ENCODE peak calls at places on chromosomes 1 and 21, in four cellular contexts. One of them, this sample, is unnamed.

GRCh38 chr1:39671433-39671792 is 494 bp downstream of the NT5C1A start:
- DNase-seq in frontal cortex: peak
- DNase-seq in IMR-90: no peak
- DNase-seq in NCI-H1105 treated with DMSO at 0.1 percent for 48 hours: no peak
- DNase-seq in this sample: no peak

GRCh38 chr1:180577361-180577760 is 18.6 kb downstream of the OVAAL start:
- DNase-seq in NCI-H1105 treated with DMSO at 0.1 percent for 48 hours: no peak
- DNase-seq in IMR-90: no peak
- DNase-seq in frontal cortex: no peak
- DNase-seq in this sample: no peak

GRCh38 chr1:192986110-192986747 is 72.9 kb downstream of the UCHL5 start:
- DNase-seq in frontal cortex: no peak
- DNase-seq in IMR-90: peak
- DNase-seq in NCI-H1105 treated with DMSO at 0.1 percent for 48 hours: no peak
- DNase-seq in this sample: no peak

GRCh38 chr1:51768971-51769601 is 109.4 kb downstream of the NRDC start:
- DNase-seq in NCI-H1105 treated with DMSO at 0.1 percent for 48 hours: peak
- DNase-seq in frontal cortex: peak
- DNase-seq in IMR-90: peak
- DNase-seq in this sample: peak

GRCh38 chr21:38315155-38315554 is 58.4 kb downstream of the KCNJ15 start:
- DNase-seq in frontal cortex: no peak
- DNase-seq in NCI-H1105 treated with DMSO at 0.1 percent for 48 hours: no peak
- DNase-seq in IMR-90: no peak
- DNase-seq in this sample: no peak

GRCh38 chr1:55706397-55706796 is 491.2 kb upstream of the USP24 start:
- DNase-seq in IMR-90: no peak
- DNase-seq in NCI-H1105 treated with DMSO at 0.1 percent for 48 hours: no peak
- DNase-seq in frontal cortex: no peak
- DNase-seq in this sample: no peak

GRCh38 chr1:111739984-111740765 is 980 bp upstream of the INKA2 start:
- DNase-seq in IMR-90: peak
- DNase-seq in frontal cortex: peak
- DNase-seq in NCI-H1105 treated with DMSO at 0.1 percent for 48 hours: peak
- DNase-seq in this sample: no peak

GRCh38 chr21:27058673-27059365 is 91.9 kb upstream of the ADAMTS5 start:
- DNase-seq in frontal cortex: no peak
- DNase-seq in NCI-H1105 treated with DMSO at 0.1 percent for 48 hours: no peak
- DNase-seq in IMR-90: no peak
- DNase-seq in this sample: no peak

GRCh38 chr1:191953516-191953915 is 204.7 kb upstream of the RGS18 start:
- DNase-seq in frontal cortex: no peak
- DNase-seq in NCI-H1105 treated with DMSO at 0.1 percent for 48 hours: no peak
- DNase-seq in IMR-90: peak
- DNase-seq in this sample: no peak

GRCh38 chr1:62687903-62688686 is at the start of gene DOCK7:
- DNase-seq in frontal cortex: peak
- DNase-seq in NCI-H1105 treated with DMSO at 0.1 percent for 48 hours: peak
- DNase-seq in IMR-90: peak
- DNase-seq in this sample: peak

GRCh38 chr1:230140221-230141001 is 73.4 kb downstream of the GALNT2 start:
- DNase-seq in NCI-H1105 treated with DMSO at 0.1 percent for 48 hours: no peak
- DNase-seq in IMR-90: peak
- DNase-seq in frontal cortex: peak
- DNase-seq in this sample: no peak

GRCh38 chr1:154407866-154408777 is 3.0 kb downstream of the IL6R start:
- DNase-seq in NCI-H1105 treated with DMSO at 0.1 percent for 48 hours: no peak
- DNase-seq in IMR-90: peak
- DNase-seq in frontal cortex: no peak
- DNase-seq in this sample: no peak

GRCh38 chr1:210918893-210919292 is 215.1 kb downstream of the KCNH1 start:
- DNase-seq in frontal cortex: no peak
- DNase-seq in NCI-H1105 treated with DMSO at 0.1 percent for 48 hours: no peak
- DNase-seq in IMR-90: no peak
- DNase-seq in this sample: no peak

GRCh38 chr1:62382581-62382980 is 54.3 kb upstream of the USP1 start:
- DNase-seq in frontal cortex: no peak
- DNase-seq in NCI-H1105 treated with DMSO at 0.1 percent for 48 hours: no peak
- DNase-seq in IMR-90: no peak
- DNase-seq in this sample: no peak

GRCh38 chr21:36980280-36981048 is 14.0 kb upstream of the HLCS start:
- DNase-seq in frontal cortex: no peak
- DNase-seq in NCI-H1105 treated with DMSO at 0.1 percent for 48 hours: peak
- DNase-seq in IMR-90: no peak
- DNase-seq in this sample: no peak

GRCh38 chr1:30974536-30974935 is 66.0 kb upstream of the SDC3 start:
- DNase-seq in NCI-H1105 treated with DMSO at 0.1 percent for 48 hours: no peak
- DNase-seq in IMR-90: no peak
- DNase-seq in frontal cortex: no peak
- DNase-seq in this sample: no peak

GRCh38 chr1:152162826-152163463 is 3.9 kb upstream of the RPTN start:
- DNase-seq in frontal cortex: no peak
- DNase-seq in NCI-H1105 treated with DMSO at 0.1 percent for 48 hours: no peak
- DNase-seq in IMR-90: peak
- DNase-seq in this sample: no peak

GRCh38 chr1:19220991-19221390 is 10.9 kb upstream of the UBR4 start:
- DNase-seq in NCI-H1105 treated with DMSO at 0.1 percent for 48 hours: no peak
- DNase-seq in frontal cortex: no peak
- DNase-seq in IMR-90: peak
- DNase-seq in this sample: no peak

GRCh38 chr1:235063068-235063765 is 65.4 kb downstream of the TOMM20 start:
- DNase-seq in frontal cortex: no peak
- DNase-seq in NCI-H1105 treated with DMSO at 0.1 percent for 48 hours: no peak
- DNase-seq in IMR-90: no peak
- DNase-seq in this sample: no peak

GRCh38 chr1:226984521-226985238 is 44.6 kb downstream of the COQ8A start:
- DNase-seq in NCI-H1105 treated with DMSO at 0.1 percent for 48 hours: no peak
- DNase-seq in frontal cortex: peak
- DNase-seq in IMR-90: no peak
- DNase-seq in this sample: no peak

GRCh38 chr1:19120070-19120469 is 90.0 kb downstream of the UBR4 start:
- DNase-seq in frontal cortex: no peak
- DNase-seq in IMR-90: no peak
- DNase-seq in NCI-H1105 treated with DMSO at 0.1 percent for 48 hours: no peak
- DNase-seq in this sample: no peak

GRCh38 chr1:64745986-64746940 is 1.4 kb downstream of the RAVER2 start:
- DNase-seq in NCI-H1105 treated with DMSO at 0.1 percent for 48 hours: peak
- DNase-seq in IMR-90: peak
- DNase-seq in frontal cortex: no peak
- DNase-seq in this sample: no peak

GRCh38 chr1:204126941-204127340 is 24.9 kb downstream of the ETNK2 start:
- DNase-seq in NCI-H1105 treated with DMSO at 0.1 percent for 48 hours: no peak
- DNase-seq in IMR-90: no peak
- DNase-seq in frontal cortex: no peak
- DNase-seq in this sample: no peak

GRCh38 chr1:246667773-246668172 is 56.4 kb upstream of the SCCPDH start:
- DNase-seq in frontal cortex: no peak
- DNase-seq in IMR-90: no peak
- DNase-seq in NCI-H1105 treated with DMSO at 0.1 percent for 48 hours: no peak
- DNase-seq in this sample: no peak

GRCh38 chr1:173527151-173527826 is 50.2 kb downstream of the PRDX6 start:
- DNase-seq in frontal cortex: no peak
- DNase-seq in IMR-90: no peak
- DNase-seq in NCI-H1105 treated with DMSO at 0.1 percent for 48 hours: peak
- DNase-seq in this sample: no peak

GRCh38 chr1:92922378-92923035 is 38.8 kb downstream of the DIPK1A start:
- DNase-seq in IMR-90: no peak
- DNase-seq in frontal cortex: no peak
- DNase-seq in NCI-H1105 treated with DMSO at 0.1 percent for 48 hours: no peak
- DNase-seq in this sample: no peak

GRCh38 chr1:186670965-186671486 is 9.2 kb downstream of the PTGS2 start:
- DNase-seq in frontal cortex: no peak
- DNase-seq in IMR-90: no peak
- DNase-seq in NCI-H1105 treated with DMSO at 0.1 percent for 48 hours: no peak
- DNase-seq in this sample: no peak

GRCh38 chr1:206683313-206683712 is 1.4 kb upstream of the MAPKAPK2 start:
- DNase-seq in IMR-90: no peak
- DNase-seq in NCI-H1105 treated with DMSO at 0.1 percent for 48 hours: no peak
- DNase-seq in frontal cortex: no peak
- DNase-seq in this sample: no peak

GRCh38 chr1:21586926-21587601 is 77.8 kb downstream of the ALPL start:
- DNase-seq in IMR-90: peak
- DNase-seq in NCI-H1105 treated with DMSO at 0.1 percent for 48 hours: no peak
- DNase-seq in frontal cortex: peak
- DNase-seq in this sample: peak